ENCODE peak calls at places on chromosome 18, in six cellular contexts. F, X, H, V, U and O are unnamed samples. For H3K4me1 and H3K27me3, the result is how much of the 10 kb centered on the place peaks cover.

GRCh38 chr18:62741118-62741566 is 25.8 kb downstream of the PHLPP1 start:
- DNase-seq in F (no peak), X (no peak), H (peak), V (peak), U (peak), O (peak)

GRCh38 chr18:56977284-56977683 is 169.6 kb upstream of the BOD1L2 start:
- DNase-seq in F (no peak), X (no peak), H (no peak), V (no peak), U (no peak), O (peak)

GRCh38 chr18:58310517-58310916 is 266.5 kb downstream of the NEDD4L start:
- DNase-seq in F (peak), X (peak), H (no peak), V (no peak), U (no peak), O (no peak)

GRCh38 chr18:44709297-44710117 is 28.8 kb downstream of the SETBP1 start:
- DNase-seq in F (no peak), X (no peak), H (no peak), V (no peak), U (no peak), O (no peak)

GRCh38 chr18:60493066-60493465 is 120.5 kb upstream of the MC4R start:
- DNase-seq in F (no peak), X (no peak), H (no peak), V (no peak), U (no peak), O (no peak)

GRCh38 chr18:23825978-23826405 is 136.7 kb downstream of the LAMA3 start:
- DNase-seq in F (peak), X (no peak), H (no peak), V (no peak), U (peak), O (no peak)

GRCh38 chr18:10259075-10259474 is 195.4 kb upstream of the APCDD1 start:
- DNase-seq in F (no peak), X (no peak), H (no peak), V (no peak), U (no peak), O (no peak)

GRCh38 chr18:6257950-6258349 is 156.8 kb downstream of the L3MBTL4 start:
- DNase-seq in F (no peak), X (no peak), H (no peak), V (no peak), U (no peak), O (no peak)

GRCh38 chr18:61901334-61901986 is 8.7 kb upstream of the RNF152 start:
- DNase-seq in F (no peak), X (no peak), H (peak), V (peak), U (peak), O (peak)

GRCh38 chr18:79069792-79070151 is 578 bp downstream of the ATP9B start:
- DNase-seq in F (no peak), X (no peak), H (no peak), V (no peak), U (no peak), O (no peak)

GRCh38 chr18:59560556-59560955 is 136.7 kb downstream of the CCBE1 start:
- DNase-seq in F (no peak), X (no peak), H (no peak), V (no peak), U (no peak), O (no peak)

GRCh38 chr18:49476664-49477411 is 10.2 kb downstream of the C18orf32 start:
- DNase-seq in F (peak), X (peak), H (no peak), V (no peak), U (peak), O (peak)

GRCh38 chr18:48733854-48734253 is 195.0 kb downstream of the CTIF start:
- DNase-seq in F (no peak), X (no peak), H (no peak), V (no peak), U (no peak), O (no peak)

GRCh38 chr18:78558948-78559347 is 420.7 kb upstream of the SALL3 start:
- DNase-seq in F (no peak), X (no peak), H (peak), V (no peak), U (no peak), O (no peak)

GRCh38 chr18:25799221-25799620 is 291.2 kb downstream of the SS18 start:
- DNase-seq in F (no peak), X (no peak), H (no peak), V (no peak), U (peak), O (no peak)

GRCh38 chr18:28123401-28124030 is 53.4 kb downstream of the CDH2 start:
- DNase-seq in F (no peak), X (no peak), H (no peak), V (no peak), U (no peak), O (no peak)

GRCh38 chr18:74128114-74128513 is 19.5 kb downstream of the FBXO15 start:
- DNase-seq in F (no peak), X (no peak), H (no peak), V (no peak), U (no peak), O (no peak)

GRCh38 chr18:21958256-21958655 is 211.1 kb upstream of the GATA6 start:
- DNase-seq in F (no peak), X (no peak), H (no peak), V (no peak), U (no peak), O (no peak)

GRCh38 chr18:59024829-59025228 is 114.9 kb upstream of the SEC11C start:
- DNase-seq in F (no peak), X (no peak), H (no peak), V (no peak), U (peak), O (no peak)

GRCh38 chr18:49531678-49532153 is 30.1 kb upstream of the LIPG start:
- DNase-seq in F (no peak), X (no peak), H (no peak), V (no peak), U (no peak), O (no peak)

GRCh38 chr18:37671530-37671929 is 105.9 kb upstream of the CELF4 start:
- DNase-seq in F (no peak), X (no peak), H (no peak), V (no peak), U (no peak), O (no peak)

GRCh38 chr18:21571763-21572162 is 28.7 kb downstream of the ESCO1 start:
- DNase-seq in F (no peak), X (no peak), H (no peak), V (no peak), U (no peak), O (no peak)

GRCh38 chr18:24725644-24726043 is 265.2 kb downstream of the HRH4 start:
- DNase-seq in F (no peak), X (no peak), H (no peak), V (no peak), U (no peak), O (no peak)

GRCh38 chr18:79139206-79139605 is 70.0 kb downstream of the ATP9B start:
- DNase-seq in F (no peak), X (no peak), H (no peak), V (no peak), U (peak), O (no peak)

GRCh38 chr18:10500038-10500437 is 25.8 kb upstream of the NAPG start:
- DNase-seq in F (no peak), X (no peak), H (no peak), V (no peak), U (no peak), O (no peak)

GRCh38 chr18:48428494-48429177 is 19.5 kb upstream of the ZBTB7C start:
- DNase-seq in F (no peak), X (no peak), H (no peak), V (no peak), U (no peak), O (no peak)

GRCh38 chr18:23970161-23971153 is 44.1 kb upstream of the TTC39C start:
- DNase-seq in F (no peak), X (no peak), H (no peak), V (no peak), U (no peak), O (no peak)

GRCh38 chr18:45251236-45251635 is 364.0 kb upstream of the SLC14A2 start:
- DNase-seq in F (no peak), X (no peak), H (no peak), V (no peak), U (no peak), O (no peak)

GRCh38 chr18:27202771-27203170 is 17.7 kb upstream of the CHST9 start:
- DNase-seq in F (no peak), X (no peak), H (no peak), V (no peak), U (no peak), O (no peak)

GRCh38 chr18:73848656-73849055 is 299.0 kb downstream of the FBXO15 start:
- DNase-seq in F (no peak), X (no peak), H (no peak), V (no peak), U (peak), O (no peak)

GRCh38 chr18:24065942-24066341 is 51.4 kb downstream of the TTC39C start:
- DNase-seq in F (no peak), X (no peak), H (no peak), V (no peak), U (no peak), O (no peak)

GRCh38 chr18:3603460-3604259 is 153.7 kb downstream of the TGIF1 start:
- DNase-seq in F (peak), X (no peak), H (peak), V (peak), U (peak), O (peak)

GRCh38 chr18:35072616-35073015 is 31.4 kb downstream of the MAPRE2 start:
- DNase-seq in F (no peak), X (no peak), H (no peak), V (no peak), U (no peak), O (no peak)

GRCh38 chr18:36468161-36468560 is 170.6 kb downstream of the FHOD3 start:
- DNase-seq in F (no peak), X (no peak), H (peak), V (no peak), U (no peak), O (no peak)
- H3K4me1 ChIP-seq in F (under half), X (under half), H (under half), V (under half), U (under half), O (under half)

GRCh38 chr18:63994783-63995399 is 25.0 kb downstream of the SERPINB8 start:
- DNase-seq in F (no peak), X (peak), H (peak), V (peak), U (peak), O (peak)
- H3K4me3 ChIP-seq in F (no peak), X (no peak), H (no peak), V (no peak), U (no peak), O (no peak)

GRCh38 chr18:52888014-52888413 is 548.0 kb downstream of the DCC start:
- DNase-seq in F (no peak), X (no peak), H (no peak), V (no peak), U (no peak), O (no peak)
- H3K27me3 ChIP-seq in F (under half), X (under half), H (under half), V (under half), U (under half), O (under half)

GRCh38 chr18:55301836-55302235 is 286.2 kb downstream of the TCF4 start:
- DNase-seq in F (no peak), X (no peak), H (peak), V (no peak), U (no peak), O (no peak)
- H3K4me1 ChIP-seq in F (under half), X (under half), H (under half), V (under half), U (under half), O (under half)

DNA sequence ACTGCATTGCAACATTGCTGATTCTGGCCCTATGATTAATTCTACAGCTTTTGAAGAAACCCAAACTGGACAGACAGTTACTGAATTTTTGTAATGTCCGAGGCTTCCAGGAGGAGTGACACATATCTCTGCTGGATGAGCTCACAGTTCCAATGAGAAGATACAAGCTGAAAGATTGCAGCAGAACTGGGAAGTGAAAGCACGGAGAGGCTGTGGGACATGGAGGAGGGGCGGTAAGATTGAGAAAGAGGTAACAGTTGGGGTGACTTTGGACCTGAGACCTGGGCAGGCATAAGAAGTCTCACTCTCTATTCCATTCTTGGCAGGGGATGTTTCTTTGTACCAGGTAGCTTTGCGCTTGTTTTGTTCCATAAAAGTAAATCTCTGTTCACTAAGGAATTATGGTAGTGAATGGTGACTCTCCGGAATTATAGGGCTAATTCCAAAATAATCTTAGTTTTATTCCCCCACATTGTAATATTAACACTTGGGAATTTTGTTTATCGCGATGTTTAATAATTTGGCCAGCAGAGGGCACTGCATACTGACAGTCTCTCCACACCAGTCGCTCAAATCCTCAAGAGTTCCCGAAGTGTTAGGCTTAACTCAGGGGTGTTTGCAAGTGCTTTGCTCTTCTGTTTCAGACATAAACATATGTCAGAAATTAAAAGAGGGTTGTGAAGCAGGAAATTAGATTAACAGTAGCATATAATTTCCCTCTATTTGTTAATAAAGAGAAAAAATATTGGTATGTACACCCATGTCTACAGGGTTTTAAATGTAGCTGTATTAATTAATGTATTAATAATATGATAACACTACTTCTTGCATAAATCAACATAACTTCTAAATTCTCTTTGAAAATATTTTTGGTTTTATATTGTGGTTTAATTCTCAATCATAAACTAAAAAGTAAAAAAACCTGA is 201.4 kb downstream of the SOCS6 start:
- DNase-seq in F (no peak), X (no peak), H (peak), V (peak), U (peak), O (peak)
- H3K4me3 ChIP-seq in F (no peak), X (no peak), H (no peak), V (no peak), U (peak), O (no peak)